ENCODE peak calls at places on chromosomes 12 and 14, in six cellular contexts. E is A549; J is caudate nucleus; H is psoas muscle; U is CD4-positive, alpha-beta memory T cell; T is GM23248. Q is an unnamed sample.

GRCh38 chr14:64186231-64187129 is 107.7 kb downstream of the ESR2 start:
- DNase-seq in U (no peak), H (no peak), E (no peak), T (no peak), J (no peak), Q (no peak)

GRCh38 chr12:112978163-112979081 is at the start of gene OAS2:
- DNase-seq in U (peak; percentile 87), E (no peak), J (peak; percentile 1), T (peak; percentile 87), H (peak; percentile 39), Q (no peak)

GRCh38 chr12:2384029-2384386 is 331.2 kb downstream of the CACNA1C start:
- DNase-seq in T (no peak), U (no peak), E (no peak), J (peak; percentile 16), H (no peak), Q (no peak)

GRCh38 chr14:104938436-104938835 is 13.8 kb downstream of the PLD4 start:
- DNase-seq in H (no peak), J (no peak), E (no peak), T (no peak), U (no peak), Q (no peak)

GRCh38 chr12:41819948-41820347 is 324.7 kb downstream of the GXYLT1 start:
- DNase-seq in T (no peak), H (no peak), E (no peak), U (no peak), J (no peak), Q (no peak)

GRCh38 chr14:100819829-100820475 is 6.0 kb upstream of the MEG3 start:
- DNase-seq in T (no peak), H (no peak), J (no peak), E (no peak), U (no peak), Q (no peak)

GRCh38 chr12:85814116-85814515 is 22.1 kb downstream of the RASSF9 start:
- DNase-seq in T (no peak), U (no peak), E (no peak), H (no peak), J (no peak), Q (no peak)

GRCh38 chr14:34063042-34063441 is 112.2 kb upstream of the EGLN3 start:
- DNase-seq in E (no peak), H (no peak), J (no peak), U (no peak), T (no peak), Q (no peak)

GRCh38 chr12:128091101-128091795 is 175.7 kb upstream of the TMEM132C start:
- DNase-seq in J (no peak), U (no peak), E (no peak), H (no peak), T (no peak), Q (no peak)

GRCh38 chr12:91349451-91349850 is 166.8 kb upstream of the DCN start:
- DNase-seq in J (no peak), E (no peak), H (no peak), U (no peak), T (peak; percentile 59), Q (no peak)

GRCh38 chr12:110270125-110270962 is 10.7 kb upstream of the ATP2A2 start:
- DNase-seq in U (no peak), J (no peak), H (peak; percentile 58), E (peak; percentile 65), T (peak; percentile 81), Q (no peak)

GRCh38 chr12:123055281-123055766 is 74.8 kb downstream of the ARL6IP4 start:
- DNase-seq in E (no peak), T (no peak), U (no peak), H (no peak), J (no peak), Q (no peak)

DNA sequence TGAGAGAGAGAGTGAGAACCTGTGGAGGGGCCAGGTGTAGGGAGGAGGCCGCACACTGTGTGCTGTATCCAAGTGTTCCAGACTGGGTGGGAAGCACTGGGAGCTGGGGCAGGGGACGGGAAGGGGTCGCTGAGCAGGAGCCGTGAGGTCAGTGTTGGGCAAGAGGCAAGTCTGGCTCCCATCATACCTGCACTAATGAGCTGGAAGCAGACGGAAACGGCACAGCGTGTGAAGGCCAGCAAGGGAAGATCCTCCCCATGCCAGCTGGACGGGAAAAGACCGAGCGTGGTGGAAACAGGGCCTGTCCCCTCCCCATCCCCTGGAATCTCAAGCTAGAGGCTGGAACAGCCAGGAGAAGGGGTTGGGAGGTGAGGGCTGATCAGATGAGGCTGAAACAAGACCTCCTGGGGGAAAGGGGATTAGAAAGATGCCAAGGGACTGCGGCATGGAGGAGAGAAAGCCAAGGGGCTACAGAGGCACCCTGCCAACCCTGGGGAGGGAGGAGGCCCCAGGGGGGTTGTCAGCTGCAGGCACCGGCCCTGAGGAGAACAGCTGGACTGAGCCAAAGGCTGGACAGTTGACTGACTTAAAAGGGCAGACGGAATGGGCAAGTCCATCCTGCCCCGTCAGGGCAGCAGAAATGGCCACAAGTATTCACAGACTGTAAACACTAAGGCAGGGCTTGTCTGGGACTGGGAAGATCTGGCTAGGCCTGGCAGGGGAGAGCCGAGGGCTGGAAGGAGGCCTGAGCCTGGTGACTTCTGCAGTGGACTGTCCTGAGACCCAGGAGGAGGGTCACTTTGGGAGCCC is 19.0 kb upstream of the LTBP2 start:
- DNase-seq in H (no peak), E (no peak), T (no peak), J (no peak), U (no peak), Q (no peak)
- H3K27ac ChIP-seq in H (no peak overlapping the region), E (peak overlapping the region; percentile 54), T (no peak overlapping the region), J (no peak overlapping the region), U (no peak overlapping the region), Q (no peak overlapping the region)

GRCh38 chr12:115763982-115764621 is 513.4 kb downstream of the MED13L start:
- DNase-seq in E (no peak), H (no peak), U (no peak), J (no peak), T (no peak), Q (no peak)
- H3K27ac ChIP-seq in E (no peak overlapping the region), H (no peak overlapping the region), U (no peak overlapping the region), J (no peak overlapping the region), T (no peak overlapping the region), Q (no peak overlapping the region)

GRCh38 chr14:103059556-103059955 is 2.2 kb upstream of the CDC42BPB start:
- DNase-seq in E (no peak), U (no peak), T (no peak), H (no peak), J (no peak), Q (no peak)

GRCh38 chr14:103056322-103057027 is 874 bp downstream of the CDC42BPB start:
- DNase-seq in T (peak; percentile 70), H (peak; percentile 82), J (no peak), E (peak; percentile 57), U (no peak), Q (no peak)

GRCh38 chr14:103057372-103058208 is at the start of gene CDC42BPB:
- DNase-seq in E (peak; percentile 75), H (peak; percentile 93), T (peak; percentile 98), J (peak; percentile 78), U (peak; percentile 64), Q (peak; percentile 48)

GRCh38 chr14:103057028-103057371 is 349 bp downstream of the CDC42BPB start:
- DNase-seq in U (no peak), E (no peak), J (no peak), H (no peak), T (no peak), Q (no peak)

GRCh38 chr14:103058209-103059055 is 1.1 kb upstream of the CDC42BPB start:
- DNase-seq in H (no peak), U (no peak), J (no peak), E (no peak), T (peak; percentile 48), Q (no peak)
- H3K27ac ChIP-seq in H (peak overlapping the region; percentile 86), U (no peak overlapping the region), J (peak overlapping the region; percentile 78), E (peak overlapping the region; percentile 97), T (peak overlapping the region; percentile 45), Q (peak overlapping the region; percentile 74)

GRCh38 chr12:103841690-103842584 is 903 bp upstream of the NT5DC3 start:
- DNase-seq in U (peak; percentile 11), T (peak; percentile 90), J (no peak), H (peak; percentile 37), E (peak; percentile 71), Q (no peak)
- H3K27ac ChIP-seq in U (peak overlapping the region; percentile 35), T (no peak overlapping the region), J (no peak overlapping the region), H (peak overlapping the region; percentile 94), E (peak overlapping the region; percentile 97), Q (no peak overlapping the region)

Q was measured in substantia nigra.